ENCODE peak calls at places on chromosomes 1 and 21, in eight cellular contexts. F is CD4-positive, alpha-beta T cell; M is neural crest cell; L is heart right ventricle; P is left lung; B is fibroblast of mammary gland; W is A549; I is glutamatergic neuron. R is an unnamed sample.
A peak's percentile ranks its signal among the peaks of the same experiment; 100 is the strongest.

GRCh38 chr1:46522969-46523320 is 28.5 kb downstream of the KNCN start:
- DNase-seq in L (no peak), I (no peak), P (peak; percentile 70), B (no peak), M (no peak), F (no peak), W (no peak), R (no peak)

GRCh38 chr21:35754583-35754982 is 305.7 kb downstream of the SETD4 start:
- DNase-seq in F (no peak), I (no peak), W (no peak), B (no peak), L (no peak), P (no peak), M (no peak), R (no peak)

GRCh38 chr1:41486892-41487728 is 2.6 kb upstream of the EDN2 start:
- DNase-seq in I (no peak), B (no peak), W (no peak), L (no peak), M (peak; percentile 33), F (no peak), P (no peak), R (no peak)

GRCh38 chr1:46342084-46342656 is 1.6 kb downstream of the NSUN4 start:
- DNase-seq in M (no peak), F (no peak), P (no peak), I (no peak), W (peak; percentile 28), L (no peak), B (peak; percentile 59), R (no peak)

GRCh38 chr1:166927701-166928100 is 47.6 kb downstream of the ILDR2 start:
- DNase-seq in L (no peak), M (no peak), P (no peak), F (no peak), W (no peak), B (no peak), I (no peak), R (no peak)

GRCh38 chr21:32599146-32599925 is 12.8 kb downstream of the CFAP298 start:
- DNase-seq in P (no peak), W (no peak), L (no peak), B (no peak), F (no peak), I (no peak), M (no peak), R (no peak)

GRCh38 chr1:222991177-222991576 is 151.9 kb downstream of the TLR5 start:
- DNase-seq in I (no peak), M (no peak), W (no peak), F (no peak), L (no peak), B (no peak), P (no peak), R (no peak)

GRCh38 chr1:205939690-205940330 is 3.4 kb downstream of the SLC26A9 start:
- DNase-seq in M (peak; percentile 35), B (no peak), P (no peak), F (no peak), W (peak; percentile 58), L (no peak), I (peak; percentile 66), R (no peak)

GRCh38 chr1:45622891-45623394 is 911 bp downstream of the CCDC17 start:
- DNase-seq in B (no peak), W (no peak), M (no peak), F (no peak), I (no peak), P (peak; percentile 79), L (peak; percentile 39), R (no peak)

GRCh38 chr21:15976807-15977206 is 247.0 kb downstream of the USP25 start:
- DNase-seq in I (no peak), M (peak; percentile 4), W (peak; percentile 1), L (no peak), P (no peak), F (no peak), B (peak; percentile 25), R (no peak)

GRCh38 chr1:233389867-233390266 is 62.3 kb downstream of the MAP3K21 start:
- DNase-seq in M (no peak), L (no peak), B (no peak), I (no peak), F (no peak), W (no peak), P (no peak), R (no peak)

GRCh38 chr1:7525664-7526063 is 245.4 kb upstream of the VAMP3 start:
- DNase-seq in B (no peak), M (no peak), L (no peak), W (no peak), P (peak; percentile 62), F (no peak), I (peak; percentile 1), R (no peak)

GRCh38 chr1:156108664-156109241 is 5.8 kb upstream of the LMNA start:
- DNase-seq in B (peak; percentile 65), I (no peak), M (no peak), P (no peak), L (no peak), F (no peak), W (no peak), R (no peak)

GRCh38 chr1:236681184-236681583 is 5.1 kb upstream of the ACTN2 start:
- DNase-seq in I (no peak), M (no peak), F (no peak), P (no peak), B (no peak), L (no peak), W (no peak), R (no peak)

GRCh38 chr1:9449106-9449627 is 90.1 kb upstream of the SLC25A33 start:
- DNase-seq in M (no peak), W (no peak), F (no peak), P (no peak), I (no peak), L (no peak), B (peak; percentile 34), R (no peak)

GRCh38 chr1:114315601-114316000 is 161.9 kb upstream of the SYT6 start:
- DNase-seq in W (no peak), I (no peak), M (no peak), L (no peak), F (no peak), P (no peak), B (peak; percentile 45), R (no peak)

GRCh38 chr1:65309317-65310077 is at the start of gene DNAJC6:
- DNase-seq in P (peak; percentile 89), B (peak; percentile 50), M (peak; percentile 80), L (peak; percentile 73), F (peak; percentile 12), I (peak; percentile 83), W (peak; percentile 35), R (peak; percentile 19)

GRCh38 chr1:34378968-34379729 is 202.4 kb downstream of the C1orf94 start:
- DNase-seq in L (no peak), F (no peak), B (peak; percentile 16), P (no peak), W (no peak), I (no peak), M (no peak), R (no peak)

GRCh38 chr1:192951961-192952460 is 107.1 kb downstream of the UCHL5 start:
- DNase-seq in B (peak; percentile 93), F (no peak), P (no peak), I (no peak), W (peak; percentile 49), M (no peak), L (no peak), R (no peak)

GRCh38 chr1:195981448-195982139 is 626.6 kb downstream of the KCNT2 start:
- DNase-seq in F (no peak), L (no peak), W (peak; percentile 13), P (no peak), I (no peak), M (no peak), B (peak; percentile 5), R (no peak)

GRCh38 chr21:45539796-45540600 is 2.2 kb downstream of the SLC19A1 start:
- DNase-seq in F (no peak), W (no peak), L (no peak), P (peak; percentile 72), I (peak; percentile 18), B (no peak), M (no peak), R (no peak)

GRCh38 chr1:26826261-26827201 is at the start of gene ZDHHC18:
- DNase-seq in B (peak; percentile 30), W (peak; percentile 39), I (peak; percentile 82), M (peak; percentile 67), F (peak; percentile 63), L (peak; percentile 81), P (peak; percentile 96), R (peak; percentile 32)

GRCh38 chr1:40058453-40059291 is 18.1 kb downstream of the CAP1 start:
- DNase-seq in W (no peak), L (no peak), P (no peak), M (no peak), B (no peak), I (no peak), F (no peak), R (no peak)
- TF ChIP-seq CTCF in W (no peak), L (no peak), P (no peak), M (no peak), B (no peak), I (no peak), F (peak; percentile 1), R (no peak)

DNA sequence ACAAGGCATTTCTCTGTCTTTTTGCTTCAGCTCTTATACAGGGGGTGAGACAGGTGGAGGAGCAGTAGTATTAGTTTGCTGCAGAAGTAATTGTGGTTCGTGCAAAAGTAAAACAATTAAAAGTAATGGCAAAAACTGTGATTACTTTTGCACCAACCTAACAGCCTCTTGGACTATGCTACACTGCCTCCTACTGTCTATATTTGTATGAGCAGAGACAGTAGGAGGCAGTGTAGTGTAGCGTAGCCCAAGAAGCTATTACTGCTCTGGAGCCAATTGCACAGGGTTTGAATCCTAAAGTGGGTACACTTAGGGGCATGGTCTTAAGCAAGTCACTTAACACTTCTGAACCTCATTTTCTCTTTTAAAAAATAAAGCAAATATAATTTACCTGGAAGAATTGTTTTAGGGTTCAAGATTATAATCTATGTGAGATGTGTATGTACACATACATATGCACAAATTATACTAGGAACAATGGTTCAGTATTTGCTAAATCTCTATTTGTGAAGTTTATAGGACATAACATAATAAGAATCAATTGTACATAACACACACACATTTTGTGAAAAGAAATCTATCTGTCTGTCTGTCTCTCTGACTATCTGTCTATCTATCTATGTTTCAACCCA is 103.8 kb downstream of the BRINP3 start:
- DNase-seq in B (no peak), W (peak; percentile 36), P (no peak), L (no peak), F (no peak), M (no peak), I (no peak), R (no peak)
- TF ChIP-seq CTCF in B (no peak), W (peak; percentile 61), P (no peak), L (no peak), F (no peak), M (peak; percentile 73), I (peak; percentile 51), R (peak; percentile 92)

GRCh38 chr1:18302788-18303413 is 177.8 kb upstream of the KLHDC7A start:
- DNase-seq in L (no peak), I (peak; percentile 62), F (no peak), P (peak; percentile 34), W (no peak), M (peak; percentile 11), B (no peak), R (no peak)
- TF ChIP-seq CTCF in L (no peak), I (peak; percentile 85), F (no peak), P (no peak), W (peak; percentile 36), M (peak; percentile 57), B (peak; percentile 32), R (peak; percentile 39)

DNA sequence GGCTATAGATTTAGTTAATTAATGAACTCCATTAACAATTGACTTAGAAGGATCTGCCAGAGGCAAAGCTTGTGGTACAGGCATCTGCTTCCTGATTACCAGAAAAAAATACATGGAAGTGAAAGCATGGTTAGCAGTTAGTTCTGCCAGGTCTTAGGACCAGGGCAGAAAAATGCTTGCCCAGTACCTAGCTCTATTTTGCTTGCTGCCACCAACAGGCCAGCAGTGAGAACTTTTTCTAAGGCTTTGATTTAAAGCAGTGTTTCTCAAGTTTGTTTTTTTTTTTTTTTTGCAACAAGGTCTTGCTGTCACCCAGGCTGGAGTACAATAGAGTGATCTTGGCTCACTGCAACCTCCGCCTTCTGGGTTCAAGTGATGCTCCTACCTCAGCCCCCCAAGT is 16.4 kb upstream of the MTF1 start:
- DNase-seq in L (no peak), M (no peak), W (peak; percentile 31), I (no peak), F (no peak), B (peak; percentile 19), P (no peak), R (no peak)
- TF ChIP-seq CTCF in L (no peak), M (peak; percentile 24), W (no peak), I (no peak), F (no peak), B (no peak), P (no peak), R (no peak)

R was measured in D721Med.